ENCODE peak calls at places on chromosome 2, in four cellular contexts. C is heart left ventricle, X is breast epithelium, V is IMR-90. S is an unnamed sample. For H3K4me1 and H3K36me3, the result is how much of the 10 kb centered on the place peaks cover.

GRCh38 chr2:21330786-21331391 is 207.1 kb downstream of the TDRD15 start:
- DNase-seq in X (no peak), C (no peak), V (peak), S (no peak)

GRCh38 chr2:63053235-63053888 is 2.7 kb downstream of the OTX1 start:
- DNase-seq in V (no peak), X (no peak), C (no peak), S (no peak)

GRCh38 chr2:181456660-181457120 is 496 bp upstream of the ITGA4 start:
- DNase-seq in V (peak), X (no peak), C (peak), S (peak)

GRCh38 chr2:159854485-159854884 is 56.5 kb upstream of the CD302 start:
- DNase-seq in C (peak), V (no peak), X (no peak), S (no peak)

GRCh38 chr2:75537658-75538057 is 23.1 kb downstream of the EVA1A start:
- DNase-seq in C (no peak), X (no peak), V (no peak), S (no peak)

GRCh38 chr2:224551693-224552092 is 33.5 kb downstream of the CUL3 start:
- DNase-seq in V (no peak), C (no peak), X (no peak), S (no peak)

GRCh38 chr2:23522726-23523410 is 137.9 kb downstream of the KLHL29 start:
- DNase-seq in C (no peak), V (no peak), X (no peak), S (no peak)

GRCh38 chr2:182280128-182280527 is 146.7 kb downstream of the PDE1A start:
- DNase-seq in V (peak), C (no peak), X (no peak), S (no peak)

GRCh38 chr2:66845307-66845706 is 410.4 kb downstream of the MEIS1 start:
- DNase-seq in V (peak), X (no peak), C (no peak), S (no peak)

GRCh38 chr2:5946210-5947118 is 254.3 kb downstream of the SOX11 start:
- DNase-seq in C (no peak), X (no peak), V (no peak), S (no peak)

GRCh38 chr2:36513661-36514060 is 84.3 kb downstream of the FEZ2 start:
- DNase-seq in C (no peak), V (no peak), X (no peak), S (no peak)

GRCh38 chr2:127068351-127068741 is 38.6 kb downstream of the BIN1 start:
- DNase-seq in X (no peak), C (no peak), V (no peak), S (no peak)

GRCh38 chr2:46187112-46187618 is 110.0 kb upstream of the EPAS1 start:
- DNase-seq in C (peak), V (peak), X (no peak), S (peak)

GRCh38 chr2:194003911-194004310 is 1653.1 kb upstream of the SLC39A10 start:
- DNase-seq in V (no peak), X (no peak), C (no peak), S (no peak)

GRCh38 chr2:46097714-46098480 is 199.3 kb upstream of the EPAS1 start:
- DNase-seq in X (no peak), V (peak), C (peak), S (no peak)

GRCh38 chr2:219331560-219332213 is 857 bp downstream of the RESP18 start:
- DNase-seq in C (peak), V (peak), X (no peak), S (peak)

GRCh38 chr2:44943031-44943692 is 1.7 kb downstream of the SIX3 start:
- DNase-seq in V (no peak), C (no peak), X (no peak), S (no peak)

GRCh38 chr2:24986397-24986796 is 14.6 kb upstream of the DNAJC27 start:
- DNase-seq in X (no peak), V (peak), C (no peak), S (no peak)

GRCh38 chr2:15820283-15820591 is 120.1 kb upstream of the MYCN start:
- DNase-seq in X (no peak), V (no peak), C (no peak), S (no peak)

GRCh38 chr2:102618452-102619413 is 620 bp upstream of the SLC9A2 start:
- DNase-seq in V (no peak), X (no peak), C (peak), S (peak)

GRCh38 chr2:46446871-46447568 is 32.3 kb upstream of the TMEM247 start:
- DNase-seq in C (no peak), X (no peak), V (peak), S (no peak)

GRCh38 chr2:239952665-239953417 is 72.3 kb downstream of the NDUFA10 start:
- DNase-seq in V (no peak), X (no peak), C (no peak), S (no peak)

GRCh38 chr2:149125031-149125725 is 86.7 kb downstream of the LYPD6B start:
- DNase-seq in V (no peak), X (no peak), C (no peak), S (peak)

GRCh38 chr2:217497850-217498377 is 504.9 kb downstream of the TNS1 start:
- DNase-seq in C (no peak), V (no peak), X (no peak), S (no peak)

GRCh38 chr2:143732931-143733330 is 603.7 kb downstream of the ARHGAP15 start:
- DNase-seq in V (no peak), X (no peak), C (no peak), S (no peak)

GRCh38 chr2:154092571-154092970 is 220.8 kb downstream of the GALNT13 start:
- DNase-seq in X (no peak), V (no peak), C (no peak), S (no peak)

GRCh38 chr2:67108231-67108630 is 288.9 kb upstream of the ETAA1 start:
- DNase-seq in X (no peak), C (no peak), V (no peak), S (peak)

GRCh38 chr2:27807476-27807875 is 36.0 kb downstream of the MRPL33 start:
- DNase-seq in X (no peak), C (no peak), V (peak), S (no peak)

GRCh38 chr2:42872736-42873135 is 80.4 kb upstream of the HAAO start:
- DNase-seq in C (no peak), X (no peak), V (no peak), S (no peak)

GRCh38 chr2:132374551-132374950 is 42.1 kb upstream of the GPR39 start:
- DNase-seq in X (no peak), V (peak), C (no peak), S (no peak)

GRCh38 chr2:116874021-116874420 is 940.5 kb upstream of the DDX18 start:
- DNase-seq in X (no peak), C (no peak), V (no peak), S (no peak)

GRCh38 chr2:116877274-116877673 is 937.2 kb upstream of the DDX18 start:
- DNase-seq in C (no peak), X (no peak), V (no peak), S (no peak)

GRCh38 chr2:116879646-116880045 is 934.8 kb upstream of the DDX18 start:
- DNase-seq in C (no peak), V (no peak), X (no peak), S (no peak)

DNA sequence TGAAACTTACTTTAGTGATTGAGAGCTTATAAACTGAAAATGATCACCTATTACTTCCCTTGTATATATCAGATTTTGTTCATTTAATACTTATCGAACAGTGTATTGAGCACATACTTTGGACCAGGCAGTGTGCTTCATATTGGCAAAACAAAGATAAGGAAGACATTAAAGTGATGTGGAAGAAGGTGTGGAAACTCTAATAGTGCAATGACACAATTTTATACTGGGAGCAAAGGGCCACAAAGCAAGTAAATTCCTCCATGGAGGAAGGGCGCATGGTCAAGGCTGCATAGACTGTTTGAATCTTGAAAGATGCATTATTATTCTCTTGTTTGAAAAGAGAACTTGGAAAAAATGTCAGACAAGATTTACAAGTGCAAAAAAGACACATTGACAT is 936.5 kb upstream of the DDX18 start:
- DNase-seq in C (no peak), X (no peak), V (no peak), S (no peak)
- H3K4me1 ChIP-seq in C (under half), X (under half), V (under half), S (under half)

DNA sequence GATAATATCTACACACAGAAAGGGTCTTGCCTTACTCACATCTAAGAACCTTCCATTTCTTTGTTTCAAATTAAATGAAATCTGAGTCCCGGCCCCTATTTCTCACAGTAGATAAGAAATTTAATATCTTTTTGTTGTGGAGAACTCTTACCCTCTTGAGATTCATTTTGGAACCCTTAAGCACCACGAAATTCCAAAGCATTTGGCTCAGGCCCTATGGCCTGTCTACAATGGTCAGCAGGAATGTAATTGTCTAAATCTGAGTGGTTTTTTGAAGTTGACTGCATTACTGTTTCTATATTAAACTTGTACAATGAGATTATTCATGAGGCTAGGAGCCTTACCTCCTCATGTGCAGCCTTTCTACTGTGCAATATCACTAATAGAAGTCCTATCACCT is 723.3 kb downstream of the TSN start:
- DNase-seq in C (no peak), V (no peak), X (no peak), S (no peak)
- H3K36me3 ChIP-seq in C (under half), V (under half), X (under half), S (under half)

GRCh38 chr2:26708457-26708856 is 15.9 kb downstream of the KCNK3 start:
- DNase-seq in C (no peak), V (no peak), X (no peak), S (no peak)

GRCh38 chr2:26711457-26712155 is 19.1 kb downstream of the KCNK3 start:
- DNase-seq in C (no peak), V (no peak), X (no peak), S (peak)

GRCh38 chr2:26710743-26711456 is 18.4 kb downstream of the KCNK3 start:
- DNase-seq in C (peak), X (no peak), V (no peak), S (peak)

GRCh38 chr2:26709323-26710110 is 17.0 kb downstream of the KCNK3 start:
- DNase-seq in X (no peak), V (no peak), C (no peak), S (no peak)

GRCh38 chr2:26710174-26710573 is 17.7 kb downstream of the KCNK3 start:
- DNase-seq in X (no peak), V (no peak), C (no peak), S (no peak)
- H3K4me1 ChIP-seq in X (under half), V (under half), C (under half), S (under half)

GRCh38 chr2:200475795-200476194 is 34.1 kb downstream of the KCTD18 start:
- DNase-seq in V (no peak), C (no peak), X (no peak), S (no peak)
- H3K36me3 ChIP-seq in V (half or more), C (half or more), X (under half), S (under half)